ENCODE peak calls at places on chromosomes 7 and 10, in four cellular contexts. One of them, this sample, is unnamed.

GRCh38 chr10:87861566-87861952 is 1.8 kb downstream of the KLLN start:
- DNase-seq in A549: no peak
- DNase-seq in naive thymus-derived CD4-positive, alpha-beta T cell: no peak
- DNase-seq in CD8-positive, alpha-beta memory T cell: no peak
- DNase-seq in this sample: peak; percentile 86

GRCh38 chr7:41459623-41460256 is 243.2 kb downstream of the INHBA start:
- DNase-seq in A549: no peak
- DNase-seq in naive thymus-derived CD4-positive, alpha-beta T cell: no peak
- DNase-seq in CD8-positive, alpha-beta memory T cell: no peak
- DNase-seq in this sample: no peak

GRCh38 chr10:125812128-125812527 is 10.9 kb downstream of the UROS start:
- DNase-seq in A549: peak; percentile 22
- DNase-seq in naive thymus-derived CD4-positive, alpha-beta T cell: no peak
- DNase-seq in CD8-positive, alpha-beta memory T cell: no peak
- DNase-seq in this sample: no peak

GRCh38 chr7:8125680-8126444 is 136.1 kb downstream of the ICA1 start:
- DNase-seq in A549: no peak
- DNase-seq in naive thymus-derived CD4-positive, alpha-beta T cell: peak; percentile 75
- DNase-seq in CD8-positive, alpha-beta memory T cell: peak; percentile 79
- DNase-seq in this sample: no peak

GRCh38 chr10:124336186-124336585 is 82.5 kb downstream of the OAT start:
- DNase-seq in A549: no peak
- DNase-seq in naive thymus-derived CD4-positive, alpha-beta T cell: no peak
- DNase-seq in CD8-positive, alpha-beta memory T cell: no peak
- DNase-seq in this sample: no peak

GRCh38 chr10:4661572-4662255 is 164.3 kb upstream of the AKR1E2 start:
- DNase-seq in A549: no peak
- DNase-seq in naive thymus-derived CD4-positive, alpha-beta T cell: no peak
- DNase-seq in CD8-positive, alpha-beta memory T cell: no peak
- DNase-seq in this sample: peak; percentile 59

GRCh38 chr10:96073722-96074121 is 30.3 kb downstream of the CCNJ start:
- DNase-seq in A549: peak; percentile 31
- DNase-seq in naive thymus-derived CD4-positive, alpha-beta T cell: no peak
- DNase-seq in CD8-positive, alpha-beta memory T cell: no peak
- DNase-seq in this sample: no peak

GRCh38 chr7:36775673-36776072 is 51.4 kb upstream of the AOAH start:
- DNase-seq in A549: no peak
- DNase-seq in naive thymus-derived CD4-positive, alpha-beta T cell: no peak
- DNase-seq in CD8-positive, alpha-beta memory T cell: no peak
- DNase-seq in this sample: no peak

GRCh38 chr10:13684252-13684791 is 97.6 kb downstream of the PRPF18 start:
- DNase-seq in A549: no peak
- DNase-seq in naive thymus-derived CD4-positive, alpha-beta T cell: no peak
- DNase-seq in CD8-positive, alpha-beta memory T cell: no peak
- DNase-seq in this sample: peak; percentile 77

GRCh38 chr10:5977471-5978370 is at the start of gene IL15RA:
- DNase-seq in A549: peak; percentile 65
- DNase-seq in naive thymus-derived CD4-positive, alpha-beta T cell: peak; percentile 60
- DNase-seq in CD8-positive, alpha-beta memory T cell: peak; percentile 74
- DNase-seq in this sample: peak; percentile 90

GRCh38 chr10:33509231-33509871 is 174.9 kb upstream of the NRP1 start:
- DNase-seq in A549: peak; percentile 83
- DNase-seq in naive thymus-derived CD4-positive, alpha-beta T cell: no peak
- DNase-seq in CD8-positive, alpha-beta memory T cell: no peak
- DNase-seq in this sample: peak; percentile 79

GRCh38 chr7:21407806-21408480 is 19.9 kb upstream of the SP4 start:
- DNase-seq in A549: no peak
- DNase-seq in naive thymus-derived CD4-positive, alpha-beta T cell: no peak
- DNase-seq in CD8-positive, alpha-beta memory T cell: no peak
- DNase-seq in this sample: no peak

GRCh38 chr7:80533287-80533686 is 21.4 kb upstream of the GNAT3 start:
- DNase-seq in A549: no peak
- DNase-seq in naive thymus-derived CD4-positive, alpha-beta T cell: no peak
- DNase-seq in CD8-positive, alpha-beta memory T cell: no peak
- DNase-seq in this sample: no peak

GRCh38 chr7:12054830-12055229 is 156.3 kb upstream of the TMEM106B start:
- DNase-seq in A549: no peak
- DNase-seq in naive thymus-derived CD4-positive, alpha-beta T cell: no peak
- DNase-seq in CD8-positive, alpha-beta memory T cell: no peak
- DNase-seq in this sample: no peak

GRCh38 chr7:39592586-39592985 is 26.4 kb downstream of the YAE1 start:
- DNase-seq in A549: no peak
- DNase-seq in naive thymus-derived CD4-positive, alpha-beta T cell: no peak
- DNase-seq in CD8-positive, alpha-beta memory T cell: no peak
- DNase-seq in this sample: no peak

GRCh38 chr7:131076032-131076431 is 251.6 kb upstream of the MKLN1 start:
- DNase-seq in A549: no peak
- DNase-seq in naive thymus-derived CD4-positive, alpha-beta T cell: no peak
- DNase-seq in CD8-positive, alpha-beta memory T cell: no peak
- DNase-seq in this sample: no peak

GRCh38 chr7:149753370-149754233 is 19.8 kb downstream of the ZNF467 start:
- DNase-seq in A549: peak; percentile 65
- DNase-seq in naive thymus-derived CD4-positive, alpha-beta T cell: no peak
- DNase-seq in CD8-positive, alpha-beta memory T cell: no peak
- DNase-seq in this sample: no peak

GRCh38 chr10:29757551-29758297 is 123.0 kb upstream of the SVIL start:
- DNase-seq in A549: peak; percentile 19
- DNase-seq in naive thymus-derived CD4-positive, alpha-beta T cell: no peak
- DNase-seq in CD8-positive, alpha-beta memory T cell: no peak
- DNase-seq in this sample: no peak

GRCh38 chr10:114043532-114044250 is at the start of gene ADRB1:
- DNase-seq in A549: peak; percentile 88
- DNase-seq in naive thymus-derived CD4-positive, alpha-beta T cell: no peak
- DNase-seq in CD8-positive, alpha-beta memory T cell: peak; percentile 10
- DNase-seq in this sample: peak; percentile 87

GRCh38 chr10:113961261-113961938 is 82.3 kb upstream of the ADRB1 start:
- DNase-seq in A549: no peak
- DNase-seq in naive thymus-derived CD4-positive, alpha-beta T cell: peak; percentile 89
- DNase-seq in CD8-positive, alpha-beta memory T cell: peak; percentile 80
- DNase-seq in this sample: no peak

GRCh38 chr10:89861584-89862287 is 160.3 kb downstream of the KIF20B start:
- DNase-seq in A549: no peak
- DNase-seq in naive thymus-derived CD4-positive, alpha-beta T cell: no peak
- DNase-seq in CD8-positive, alpha-beta memory T cell: no peak
- DNase-seq in this sample: no peak

GRCh38 chr10:92291921-92292860 is 1.2 kb downstream of the MARCHF5 start:
- DNase-seq in A549: peak; percentile 50
- DNase-seq in naive thymus-derived CD4-positive, alpha-beta T cell: peak; percentile 12
- DNase-seq in CD8-positive, alpha-beta memory T cell: peak; percentile 34
- DNase-seq in this sample: no peak

GRCh38 chr10:55191236-55191860 is 390.3 kb upstream of the PCDH15 start:
- DNase-seq in A549: no peak
- DNase-seq in naive thymus-derived CD4-positive, alpha-beta T cell: no peak
- DNase-seq in CD8-positive, alpha-beta memory T cell: no peak
- DNase-seq in this sample: no peak

GRCh38 chr10:60123172-60123571 is 216.8 kb upstream of the CCDC6 start:
- DNase-seq in A549: peak; percentile 71
- DNase-seq in naive thymus-derived CD4-positive, alpha-beta T cell: no peak
- DNase-seq in CD8-positive, alpha-beta memory T cell: no peak
- DNase-seq in this sample: no peak

GRCh38 chr7:97107192-97107800 is 10.2 kb upstream of the SDHAF3 start:
- DNase-seq in A549: no peak
- DNase-seq in naive thymus-derived CD4-positive, alpha-beta T cell: no peak
- DNase-seq in CD8-positive, alpha-beta memory T cell: no peak
- DNase-seq in this sample: no peak

GRCh38 chr10:49652416-49653385 is 26.8 kb upstream of the C10orf53 start:
- DNase-seq in A549: no peak
- DNase-seq in naive thymus-derived CD4-positive, alpha-beta T cell: no peak
- DNase-seq in CD8-positive, alpha-beta memory T cell: no peak
- DNase-seq in this sample: no peak

GRCh38 chr10:6916601-6917000 is 336.5 kb upstream of the PRKCQ start:
- DNase-seq in A549: no peak
- DNase-seq in naive thymus-derived CD4-positive, alpha-beta T cell: no peak
- DNase-seq in CD8-positive, alpha-beta memory T cell: no peak
- DNase-seq in this sample: no peak

GRCh38 chr10:104548090-104548489 is 93.0 kb upstream of the SORCS3 start:
- DNase-seq in A549: no peak
- DNase-seq in naive thymus-derived CD4-positive, alpha-beta T cell: no peak
- DNase-seq in CD8-positive, alpha-beta memory T cell: no peak
- DNase-seq in this sample: no peak

GRCh38 chr7:73740212-73740611 is 1.6 kb upstream of the ABHD11 start:
- DNase-seq in A549: no peak
- DNase-seq in naive thymus-derived CD4-positive, alpha-beta T cell: no peak
- DNase-seq in CD8-positive, alpha-beta memory T cell: no peak
- DNase-seq in this sample: no peak
- H3K4me1 ChIP-seq in A549: peaks cover 20% of the 10 kb centered on the region
- H3K4me1 ChIP-seq in naive thymus-derived CD4-positive, alpha-beta T cell: peaks cover 4% of the 10 kb centered on the region
- H3K4me1 ChIP-seq in CD8-positive, alpha-beta memory T cell: peaks cover 9% of the 10 kb centered on the region
- H3K4me1 ChIP-seq in this sample: no peaks in the 10 kb centered on the region

DNA sequence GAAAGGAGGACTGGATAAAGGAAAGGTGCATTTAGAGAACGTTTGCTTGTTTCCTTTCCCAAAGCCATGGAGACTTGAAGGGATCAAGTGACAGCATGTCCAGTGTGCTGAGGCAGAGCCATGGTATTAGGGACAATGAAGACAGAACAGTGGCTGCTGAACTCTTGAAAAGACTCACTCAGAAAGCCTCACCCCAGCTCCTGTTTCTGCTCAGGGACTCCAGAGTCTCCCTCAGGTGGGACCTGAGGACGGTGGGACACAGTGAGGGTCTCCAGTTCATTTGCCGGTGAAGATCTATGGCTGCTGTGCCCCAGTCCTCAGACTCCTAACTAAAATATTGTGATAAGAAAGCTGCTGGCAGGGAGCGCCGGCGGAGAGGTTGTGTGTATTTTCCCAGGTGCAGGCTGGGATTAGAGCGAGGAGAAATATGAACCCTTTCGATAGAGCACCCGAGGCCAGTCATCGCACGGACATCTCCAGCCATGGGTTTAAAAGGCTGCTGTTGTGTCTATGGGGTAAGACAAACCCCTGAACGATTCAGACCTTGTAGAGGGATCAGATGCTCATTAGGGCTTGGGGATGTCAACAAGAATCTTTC is 57.2 kb downstream of the C7orf25 start:
- DNase-seq in A549: no peak
- DNase-seq in naive thymus-derived CD4-positive, alpha-beta T cell: no peak
- DNase-seq in CD8-positive, alpha-beta memory T cell: no peak
- DNase-seq in this sample: no peak
- H3K27ac ChIP-seq in A549: no peak overlapping the region
- H3K27ac ChIP-seq in naive thymus-derived CD4-positive, alpha-beta T cell: no peak overlapping the region
- H3K27ac ChIP-seq in CD8-positive, alpha-beta memory T cell: no peak overlapping the region
- H3K27ac ChIP-seq in this sample: no peak overlapping the region

GRCh38 chr10:25698638-25699037 is 235.4 kb upstream of the MYO3A start:
- DNase-seq in A549: no peak
- DNase-seq in naive thymus-derived CD4-positive, alpha-beta T cell: no peak
- DNase-seq in CD8-positive, alpha-beta memory T cell: no peak
- DNase-seq in this sample: no peak
- H3K4me3 ChIP-seq in A549: no peak overlapping the region
- H3K4me3 ChIP-seq in naive thymus-derived CD4-positive, alpha-beta T cell: no peak overlapping the region
- H3K4me3 ChIP-seq in CD8-positive, alpha-beta memory T cell: no peak overlapping the region
- H3K4me3 ChIP-seq in this sample: no peak overlapping the region

DNA sequence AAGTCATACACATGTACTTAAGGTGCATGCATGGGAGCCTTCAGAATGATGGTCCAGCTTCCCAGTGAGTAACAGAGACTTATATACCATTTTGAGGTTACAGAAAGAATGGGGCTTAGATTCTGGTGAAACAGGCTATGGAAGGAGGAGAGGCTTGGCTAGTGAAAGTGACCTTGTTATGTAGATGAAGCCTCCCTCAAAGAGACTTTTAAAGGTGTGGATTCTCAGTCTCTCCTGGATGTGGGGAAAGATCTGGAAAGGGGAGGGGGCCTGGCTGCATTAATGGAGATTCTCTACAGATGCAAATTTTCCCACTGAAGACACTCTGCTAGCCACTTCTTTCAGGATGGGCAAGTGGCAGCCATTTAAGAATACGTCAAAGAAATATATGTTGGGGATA is 5.5 kb downstream of the RASSF4 start:
- DNase-seq in A549: no peak
- DNase-seq in naive thymus-derived CD4-positive, alpha-beta T cell: no peak
- DNase-seq in CD8-positive, alpha-beta memory T cell: no peak
- DNase-seq in this sample: no peak
- H3K4me1 ChIP-seq in A549: peaks cover 9% of the 10 kb centered on the region
- H3K4me1 ChIP-seq in naive thymus-derived CD4-positive, alpha-beta T cell: peaks cover 32% of the 10 kb centered on the region
- H3K4me1 ChIP-seq in CD8-positive, alpha-beta memory T cell: peaks cover 40% of the 10 kb centered on the region
- H3K4me1 ChIP-seq in this sample: no peaks in the 10 kb centered on the region

DNA sequence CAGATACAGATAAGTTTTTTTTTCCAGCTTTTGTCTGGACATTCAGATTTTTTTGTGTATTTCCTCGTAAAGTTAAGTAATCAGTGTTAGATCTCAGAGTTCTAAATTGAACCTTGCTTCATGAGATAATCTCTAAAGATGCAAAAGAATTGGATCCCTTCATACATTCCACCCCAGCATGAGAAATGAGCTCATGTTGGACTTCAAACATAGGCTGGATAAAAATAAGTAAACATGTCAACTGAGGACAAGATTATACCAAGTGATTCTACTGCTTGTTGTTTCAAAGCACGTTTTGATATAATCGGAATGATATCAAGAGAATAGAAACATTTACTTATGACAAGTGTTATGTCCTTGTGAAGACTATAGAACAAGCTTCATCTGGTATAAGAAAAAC is 117.0 kb upstream of the DKK1 start:
- DNase-seq in A549: no peak
- DNase-seq in naive thymus-derived CD4-positive, alpha-beta T cell: no peak
- DNase-seq in CD8-positive, alpha-beta memory T cell: no peak
- DNase-seq in this sample: no peak
- H3K27ac ChIP-seq in A549: no peak overlapping the region
- H3K27ac ChIP-seq in naive thymus-derived CD4-positive, alpha-beta T cell: no peak overlapping the region
- H3K27ac ChIP-seq in CD8-positive, alpha-beta memory T cell: no peak overlapping the region
- H3K27ac ChIP-seq in this sample: no peak overlapping the region

This sample was measured in aorta.